ENCODE peak calls at places on chromosomes 1 and 21, in seven cellular contexts. M, Y, F, H, Q, P and I are unnamed samples. For H3K4me1, the result is how much of the 10 kb centered on the place peaks cover.

GRCh38 chr1:83123019-83123418 is 875.9 kb downstream of the TTLL7 start:
- DNase-seq in M (no peak), Y (no peak), F (no peak), H (no peak), Q (no peak), P (no peak), I (no peak)

GRCh38 chr1:76786232-76786631 is 81.0 kb upstream of the ST6GALNAC5 start:
- DNase-seq in M (no peak), Y (no peak), F (no peak), H (no peak), Q (no peak), P (no peak), I (no peak)

GRCh38 chr1:151542710-151543129 is 2.6 kb downstream of the TUFT1 start:
- DNase-seq in M (no peak), Y (no peak), F (no peak), H (no peak), Q (no peak), P (peak), I (no peak)

GRCh38 chr1:110542730-110543129 is 23.8 kb upstream of the KCNA10 start:
- DNase-seq in M (no peak), Y (no peak), F (no peak), H (no peak), Q (no peak), P (no peak), I (no peak)

GRCh38 chr1:41846595-41846994 is 72.1 kb downstream of the HIVEP3 start:
- DNase-seq in M (no peak), Y (no peak), F (no peak), H (no peak), Q (no peak), P (peak), I (no peak)

GRCh38 chr1:44549491-44549890 is 124.8 kb downstream of the TMEM53 start:
- DNase-seq in M (no peak), Y (no peak), F (no peak), H (no peak), Q (no peak), P (no peak), I (no peak)

GRCh38 chr1:25431495-25432363 is 1.0 kb downstream of the MACO1 start:
- DNase-seq in M (no peak), Y (peak), F (no peak), H (peak), Q (no peak), P (peak), I (no peak)

GRCh38 chr21:44505673-44506278 is 34.2 kb downstream of the KRTAP10-1 start:
- DNase-seq in M (no peak), Y (no peak), F (no peak), H (no peak), Q (no peak), P (no peak), I (peak)

GRCh38 chr1:17460265-17460664 is 20.8 kb upstream of the RCC2 start:
- DNase-seq in M (no peak), Y (no peak), F (no peak), H (no peak), Q (no peak), P (no peak), I (no peak)

GRCh38 chr1:54811739-54812655 is 10.9 kb upstream of the TTC22 start:
- DNase-seq in M (no peak), Y (no peak), F (no peak), H (no peak), Q (no peak), P (no peak), I (no peak)

GRCh38 chr1:181351740-181352139 is 131.6 kb upstream of the CACNA1E start:
- DNase-seq in M (no peak), Y (no peak), F (no peak), H (no peak), Q (no peak), P (no peak), I (no peak)

GRCh38 chr21:45285266-45285931 is 2.3 kb downstream of the POFUT2 start:
- DNase-seq in M (no peak), Y (no peak), F (peak), H (peak), Q (peak), P (no peak), I (peak)

GRCh38 chr1:8133657-8134430 is 107.7 kb upstream of the ERRFI1 start:
- DNase-seq in M (no peak), Y (peak), F (no peak), H (peak), Q (no peak), P (peak), I (peak)

GRCh38 chr1:228174482-228175315 is 9.1 kb downstream of the IBA57 start:
- DNase-seq in M (peak), Y (no peak), F (no peak), H (no peak), Q (no peak), P (no peak), I (peak)

GRCh38 chr1:172638249-172638648 is 20.7 kb upstream of the FASLG start:
- DNase-seq in M (no peak), Y (no peak), F (no peak), H (no peak), Q (no peak), P (no peak), I (no peak)

GRCh38 chr1:89147707-89148106 is 21.8 kb upstream of the GBP2 start:
- DNase-seq in M (no peak), Y (no peak), F (no peak), H (no peak), Q (no peak), P (no peak), I (no peak)

GRCh38 chr1:29527314-29528004 is 291.1 kb downstream of the PTPRU start:
- DNase-seq in M (no peak), Y (no peak), F (no peak), H (no peak), Q (peak), P (no peak), I (no peak)

GRCh38 chr1:111604931-111605330 is 14.7 kb upstream of the RAP1A start:
- DNase-seq in M (no peak), Y (no peak), F (no peak), H (no peak), Q (no peak), P (peak), I (no peak)

DNA sequence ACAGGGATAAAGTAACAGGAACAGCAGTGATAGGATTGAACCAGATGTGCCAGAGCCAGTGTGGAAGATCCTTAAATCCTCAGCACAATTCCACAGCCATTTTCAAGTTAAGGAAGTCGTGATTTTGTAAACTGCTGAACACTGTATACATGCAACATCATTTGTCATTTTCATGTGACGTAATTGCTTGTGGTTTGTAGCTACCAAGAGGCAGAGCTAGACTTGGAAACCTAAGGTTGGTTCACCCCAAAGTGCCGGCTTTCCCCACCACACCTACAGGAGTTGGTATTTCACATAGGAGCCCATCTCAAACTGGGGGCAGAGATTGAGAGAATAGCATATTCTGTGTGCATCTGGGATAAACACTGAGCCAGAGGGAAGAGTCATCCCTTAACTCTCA is 113.9 kb downstream of the CAPN8 start:
- DNase-seq in M (no peak), Y (no peak), F (no peak), H (no peak), Q (no peak), P (no peak), I (no peak)
- H3K4me1 ChIP-seq in M (under half), Y (under half), F (under half), H (under half), Q (under half), P (under half), I (under half)

GRCh38 chr1:222644649-222645005 is 26.7 kb downstream of the MIA3 start:
- DNase-seq in M (no peak), Y (no peak), F (no peak), H (no peak), Q (no peak), P (no peak), I (no peak)
- H3K27ac ChIP-seq in M (peak), Y (peak), F (peak), H (peak), Q (peak), P (peak), I (peak)

GRCh38 chr1:31701137-31701736 is 2.6 kb downstream of the COL16A1 start:
- DNase-seq in M (no peak), Y (peak), F (peak), H (peak), Q (peak), P (peak), I (peak)

GRCh38 chr1:31702836-31703404 is 897 bp downstream of the COL16A1 start:
- DNase-seq in M (no peak), Y (no peak), F (no peak), H (no peak), Q (no peak), P (peak), I (no peak)

GRCh38 chr1:31703431-31704260 is at the start of gene COL16A1:
- DNase-seq in M (no peak), Y (peak), F (peak), H (peak), Q (peak), P (peak), I (peak)

GRCh38 chr1:31699341-31699891 is 4.4 kb downstream of the COL16A1 start:
- DNase-seq in M (no peak), Y (no peak), F (no peak), H (no peak), Q (no peak), P (no peak), I (peak)

GRCh38 chr1:31700468-31701136 is 3.2 kb downstream of the COL16A1 start:
- DNase-seq in M (no peak), Y (no peak), F (no peak), H (no peak), Q (no peak), P (no peak), I (no peak)
- H3K4me3 ChIP-seq in M (no peak), Y (no peak), F (no peak), H (no peak), Q (peak), P (no peak), I (no peak)

GRCh38 chr1:15245593-15246325 is 1.3 kb upstream of the FHAD1 start:
- DNase-seq in M (no peak), Y (no peak), F (peak), H (no peak), Q (no peak), P (no peak), I (no peak)
- H3K4me1 ChIP-seq in M (under half), Y (under half), F (under half), H (under half), Q (under half), P (under half), I (under half)

DNA sequence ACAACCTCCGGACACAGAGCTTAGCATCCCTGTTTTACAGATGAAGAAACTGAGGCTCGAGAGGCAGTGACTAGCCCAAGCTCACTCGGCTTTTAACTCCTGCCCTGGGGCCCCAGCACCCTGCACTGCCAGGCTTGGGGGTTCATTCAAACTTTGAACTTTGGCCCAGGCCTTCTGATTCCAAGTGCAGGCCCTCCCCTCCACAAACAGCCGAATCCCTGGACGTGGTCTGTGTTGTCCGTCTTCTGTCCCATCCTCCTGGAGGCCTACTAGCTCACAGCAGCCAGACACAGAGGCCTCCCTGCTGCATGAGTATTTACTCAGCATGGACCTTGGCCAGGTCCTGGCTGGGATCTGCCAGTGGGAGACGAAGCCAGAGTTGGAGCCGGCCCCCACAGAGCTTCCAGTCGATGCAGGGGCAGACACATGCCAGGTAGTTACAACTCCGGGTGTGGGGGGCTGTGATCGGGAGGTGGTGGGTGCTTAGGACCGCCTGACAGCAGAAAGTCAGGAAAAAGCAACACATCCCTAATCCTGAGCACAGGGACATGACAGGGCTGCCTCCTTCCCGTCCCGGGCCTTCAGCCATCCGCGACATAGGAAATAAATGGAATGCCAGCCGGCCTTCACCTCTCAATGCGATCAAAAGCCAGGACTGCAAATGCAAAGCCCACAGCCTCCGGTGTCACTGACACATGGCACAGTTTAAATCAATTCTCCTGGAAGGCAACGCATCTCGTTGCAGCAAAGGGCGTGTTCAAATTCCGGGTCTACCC is 7.4 kb downstream of the IFFO2 start:
- DNase-seq in M (no peak), Y (peak), F (no peak), H (no peak), Q (no peak), P (no peak), I (peak)
- H3K27ac ChIP-seq in M (peak), Y (peak), F (peak), H (peak), Q (peak), P (peak), I (peak)

DNA sequence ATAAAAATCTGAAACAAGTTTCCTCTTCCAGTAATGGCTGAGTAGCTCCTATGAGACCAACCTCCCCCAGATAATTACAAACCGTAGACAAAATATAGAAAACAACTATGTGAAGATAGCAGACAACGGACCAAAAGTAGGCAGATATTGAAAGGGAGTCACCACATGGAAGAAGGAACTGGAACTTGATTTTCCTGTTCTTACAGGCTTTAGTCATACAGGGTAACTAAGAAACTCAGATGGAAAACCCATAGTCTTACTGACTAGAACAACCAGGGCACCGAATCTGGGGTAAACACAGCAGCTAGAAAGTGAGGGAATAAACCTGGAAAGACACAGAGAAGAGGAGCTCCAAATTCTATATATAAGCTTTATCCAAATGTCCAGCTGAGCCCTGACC is 26.0 kb downstream of the LMX1A start:
- DNase-seq in M (no peak), Y (no peak), F (no peak), H (no peak), Q (no peak), P (no peak), I (no peak)
- H3K4me3 ChIP-seq in M (no peak), Y (no peak), F (no peak), H (no peak), Q (no peak), P (no peak), I (no peak)